ENCODE peak calls at places on chromosomes 11 and 22, in four cellular contexts. Z is OCI-M1, A is NCI-H2171, V is G401. L is an unnamed sample.

GRCh38 chr11:34250732-34251639 is 106.8 kb downstream of the ABTB2 start:
- DNase-seq in A (peak; percentile 36), Z (peak; percentile 16), V (peak; percentile 7), L (peak; percentile 77)

GRCh38 chr11:64084146-64084961 is 48.6 kb downstream of the FLRT1 start:
- DNase-seq in V (no peak), A (no peak), Z (no peak), L (peak; percentile 56)

GRCh38 chr11:42806191-42806590 is 505.6 kb upstream of the API5 start:
- DNase-seq in V (peak; percentile 2), A (no peak), Z (no peak), L (peak; percentile 81)

GRCh38 chr11:118415739-118416068 is 14.3 kb downstream of the ATP5MG start:
- DNase-seq in A (no peak), V (peak; percentile 49), Z (peak; percentile 98), L (peak; percentile 67)

GRCh38 chr11:118170892-118171273 is 5.6 kb downstream of the SCN2B start:
- DNase-seq in A (peak; percentile 42), Z (no peak), V (no peak), L (peak; percentile 88)

GRCh38 chr11:103608566-103608965 is 427.9 kb upstream of the DDI1 start:
- DNase-seq in Z (no peak), V (no peak), A (no peak), L (no peak)

GRCh38 chr11:64225608-64226506 is at the start of the genes NUDT22 and TRPT1:
- DNase-seq in V (peak; percentile 85), A (peak; percentile 90), Z (peak; percentile 93), L (peak; percentile 96)

GRCh38 chr11:66289548-66290331 is 797 bp upstream of the YIF1A start:
- DNase-seq in V (no peak), A (no peak), Z (peak; percentile 92), L (peak; percentile 91)

GRCh38 chr11:16114451-16114850 is 241.9 kb downstream of the SOX6 start:
- DNase-seq in Z (no peak), V (no peak), A (no peak), L (no peak)

GRCh38 chr11:76550781-76551180 is 106.0 kb downstream of the EMSY start:
- DNase-seq in V (no peak), Z (no peak), A (no peak), L (no peak)

GRCh38 chr11:131279685-131280084 is 90.7 kb upstream of the NTM start:
- DNase-seq in Z (no peak), V (no peak), A (no peak), L (no peak)

GRCh38 chr11:102829671-102830070 is 13.7 kb downstream of the MMP3 start:
- DNase-seq in V (no peak), Z (no peak), A (no peak), L (peak; percentile 91)

GRCh38 chr22:45105281-45105700 is 58.4 kb upstream of the NUP50 start:
- DNase-seq in V (no peak), Z (no peak), A (peak; percentile 14), L (peak; percentile 49)

GRCh38 chr11:18739684-18740083 is 13.7 kb upstream of the IGSF22 start:
- DNase-seq in A (no peak), V (no peak), Z (no peak), L (no peak)

GRCh38 chr11:76978239-76978638 is 56.0 kb upstream of the B3GNT6 start:
- DNase-seq in V (no peak), A (no peak), Z (peak; percentile 46), L (no peak)

GRCh38 chr11:123650901-123651300 is 3.5 kb downstream of the SCN3B start:
- DNase-seq in V (no peak), Z (no peak), A (no peak), L (no peak)

GRCh38 chr11:34416746-34417145 is 22.0 kb upstream of the CAT start:
- DNase-seq in A (no peak), V (no peak), Z (peak; percentile 25), L (no peak)

GRCh38 chr11:46918778-46919513 is 596 bp upstream of the LRP4 start:
- DNase-seq in Z (no peak), V (no peak), A (no peak), L (peak; percentile 61)

GRCh38 chr22:23716811-23717801 is 26.3 kb downstream of the RGL4 start:
- DNase-seq in A (peak; percentile 90), V (peak; percentile 89), Z (peak; percentile 96), L (peak; percentile 96)

GRCh38 chr11:44784784-44785183 is 58.0 kb downstream of the TSPAN18 start:
- DNase-seq in Z (no peak), A (no peak), V (no peak), L (no peak)

GRCh38 chr11:115541518-115541917 is 37.3 kb upstream of the CADM1 start:
- DNase-seq in V (no peak), Z (no peak), A (no peak), L (no peak)

GRCh38 chr11:22216940-22217339 is 24.1 kb downstream of the ANO5 start:
- DNase-seq in V (no peak), Z (no peak), A (no peak), L (no peak)

GRCh38 chr11:112789481-112789880 is 171.7 kb upstream of the NCAM1 start:
- DNase-seq in Z (no peak), V (no peak), A (no peak), L (no peak)

GRCh38 chr11:113104390-113105251 is 143.4 kb downstream of the NCAM1 start:
- DNase-seq in V (peak; percentile 68), A (no peak), Z (no peak), L (peak; percentile 79)